ENCODE peak calls at places on chromosomes 12 and 14, in ten cellular contexts. W is NCI-H1436, O is glomerular endothelial cell, Q is hypothalamus, C is HT1080, M is Daoy, B is posterior vena cava, I is astrocyte of the cerebellum, E is NCI-H1694, A is NCI-H1105 treated with DMSO at 0.1 percent for 48 hours. H is an unnamed sample.

GRCh38 chr14:67517083-67517482 is 16.0 kb upstream of the PLEKHH1 start:
- DNase-seq in A (no peak), W (no peak), E (no peak), I (no peak), B (no peak), Q (peak; percentile 27), M (peak; percentile 33), O (no peak), C (peak; percentile 11), H (no peak)

GRCh38 chr12:25337916-25338315 is 87.2 kb upstream of the KRAS start:
- DNase-seq in B (no peak), I (no peak), O (no peak), E (no peak), C (no peak), M (no peak), A (no peak), W (no peak), Q (no peak), H (no peak)

GRCh38 chr12:100845095-100845494 is 50.5 kb downstream of the ANO4 start:
- DNase-seq in B (no peak), I (no peak), O (no peak), E (no peak), A (no peak), W (no peak), M (peak; percentile 34), Q (no peak), C (peak; percentile 81), H (no peak)

GRCh38 chr12:9662488-9662887 is 7.0 kb upstream of the CLEC2D start:
- DNase-seq in Q (no peak), I (no peak), E (no peak), O (no peak), W (no peak), C (no peak), M (no peak), A (no peak), B (no peak), H (no peak)

GRCh38 chr14:61122862-61123261 is 141.8 kb downstream of the SLC38A6 start:
- DNase-seq in E (no peak), W (no peak), O (no peak), B (no peak), C (no peak), I (no peak), Q (no peak), A (no peak), M (no peak), H (no peak)

GRCh38 chr12:114729731-114730130 is 45.8 kb upstream of the TBX3 start:
- DNase-seq in M (peak; percentile 17), Q (no peak), C (peak; percentile 61), O (no peak), E (no peak), W (no peak), B (no peak), I (no peak), A (no peak), H (peak; percentile 60)

GRCh38 chr12:14691560-14691959 is 4.8 kb downstream of the GUCY2C start:
- DNase-seq in A (peak; percentile 1), Q (no peak), O (no peak), M (no peak), W (no peak), B (peak; percentile 83), I (no peak), E (peak; percentile 77), C (no peak), H (no peak)

GRCh38 chr14:32013083-32013482 is 64.0 kb upstream of the ARHGAP5 start:
- DNase-seq in A (no peak), M (no peak), C (no peak), W (no peak), O (no peak), B (no peak), E (no peak), Q (no peak), I (no peak), H (no peak)

GRCh38 chr14:64563696-64564095 is 13.9 kb downstream of the PPP1R36 start:
- DNase-seq in C (no peak), Q (no peak), W (no peak), O (no peak), E (no peak), B (no peak), M (no peak), A (no peak), I (no peak), H (no peak)

GRCh38 chr12:52280319-52280795 is 5.9 kb downstream of the KRT86 start:
- DNase-seq in Q (no peak), B (peak; percentile 89), O (no peak), I (peak; percentile 83), W (no peak), E (no peak), A (no peak), C (peak; percentile 93), M (peak; percentile 80), H (peak; percentile 96)

GRCh38 chr14:73740921-73741326 is 26.7 kb upstream of the PNMA1 start:
- DNase-seq in C (no peak), E (no peak), A (no peak), M (no peak), W (no peak), I (no peak), O (no peak), B (peak; percentile 92), Q (no peak), H (no peak)

GRCh38 chr12:7012024-7012607 is 6.2 kb downstream of the LPCAT3 start:
- DNase-seq in M (no peak), C (no peak), O (no peak), Q (no peak), I (no peak), E (no peak), W (no peak), B (no peak), A (no peak), H (no peak)

H was measured in epithelial cell of prostate.